ENCODE peak calls at places on chromosomes 5 and 9, in nine cellular contexts. U, Z, O, P, K, L, M, R and Y are unnamed samples.

GRCh38 chr5:134463991-134464760 is 52.5 kb upstream of the CDKN2AIPNL start:
- DNase-seq in U (peak), Z (no peak), O (peak), P (no peak), K (no peak), L (no peak), M (no peak), R (no peak), Y (no peak)

GRCh38 chr5:42595597-42595996 is 161.0 kb upstream of the CCDC152 start:
- DNase-seq in U (no peak), Z (no peak), O (no peak), P (no peak), K (no peak), L (no peak), M (no peak), R (no peak), Y (no peak)

GRCh38 chr5:51225671-51226419 is 157.4 kb upstream of the ISL1 start:
- DNase-seq in U (no peak), Z (no peak), O (no peak), P (no peak), K (no peak), L (no peak), M (peak), R (no peak), Y (no peak)

GRCh38 chr9:95425910-95426551 is 90.7 kb downstream of the PTCH1 start:
- DNase-seq in U (peak), Z (no peak), O (peak), P (no peak), K (peak), L (no peak), M (no peak), R (no peak), Y (peak)

GRCh38 chr5:147382776-147383175 is 127.1 kb downstream of the DPYSL3 start:
- DNase-seq in U (peak), Z (no peak), O (no peak), P (no peak), K (no peak), L (no peak), M (no peak), R (no peak), Y (no peak)

GRCh38 chr9:128098017-128098935 is 29.3 kb downstream of the PTGES2 start:
- DNase-seq in U (peak), Z (peak), O (no peak), P (no peak), K (peak), L (peak), M (peak), R (peak), Y (peak)

GRCh38 chr5:22835630-22836029 is 17.5 kb downstream of the CDH12 start:
- DNase-seq in U (no peak), Z (no peak), O (no peak), P (no peak), K (no peak), L (no peak), M (no peak), R (no peak), Y (no peak)

GRCh38 chr5:106940986-106941385 is 729.8 kb downstream of the EFNA5 start:
- DNase-seq in U (peak), Z (peak), O (no peak), P (no peak), K (no peak), L (no peak), M (no peak), R (no peak), Y (no peak)

GRCh38 chr5:176543428-176544182 is 5.5 kb upstream of the CDHR2 start:
- DNase-seq in U (peak), Z (no peak), O (peak), P (peak), K (peak), L (peak), M (peak), R (peak), Y (no peak)

GRCh38 chr9:137497921-137498719 is 39.0 kb upstream of the NSMF start:
- DNase-seq in U (no peak), Z (no peak), O (no peak), P (no peak), K (no peak), L (no peak), M (no peak), R (no peak), Y (no peak)

GRCh38 chr5:11851965-11852745 is 52.1 kb downstream of the CTNND2 start:
- DNase-seq in U (no peak), Z (no peak), O (no peak), P (no peak), K (no peak), L (no peak), M (no peak), R (no peak), Y (peak)